ENCODE peak calls at places on chromosomes 16 and 17, in ten cellular contexts. J is fibroblast of pulmonary artery, Q is neural progenitor cell, U is BJ, C is prostate gland, A is cardiac muscle cell, E is fibroblast of lung, R is epithelial cell of esophagus, M is stomach, B is RWPE2. W is an unnamed sample.

GRCh38 chr16:80122155-80122554 is 418.6 kb upstream of the DYNLRB2 start:
- DNase-seq in J (peak), Q (no peak), U (peak), C (peak), A (peak), E (peak), R (no peak), M (no peak), B (no peak), W (no peak)

GRCh38 chr16:86783626-86784266 is 205.4 kb downstream of the FOXL1 start:
- DNase-seq in J (no peak), Q (no peak), U (no peak), C (peak), A (no peak), E (peak), R (peak), M (peak), B (no peak), W (no peak)

GRCh38 chr17:41992576-41992975 is 24.7 kb downstream of the DNAJC7 start:
- DNase-seq in J (no peak), Q (no peak), U (no peak), C (no peak), A (no peak), E (peak), R (no peak), M (no peak), B (no peak), W (no peak)

GRCh38 chr16:2777231-2777902 is at the start of gene ELOB:
- DNase-seq in J (peak), Q (peak), U (peak), C (peak), A (peak), E (peak), R (peak), M (peak), B (peak), W (peak)

GRCh38 chr16:82016268-82016667 is 5.0 kb upstream of the SDR42E1 start:
- DNase-seq in J (peak), Q (no peak), U (no peak), C (peak), A (peak), E (peak), R (peak), M (no peak), B (no peak), W (no peak)

GRCh38 chr17:15181333-15181732 is 83.8 kb downstream of the PMP22 start:
- DNase-seq in J (no peak), Q (no peak), U (no peak), C (no peak), A (no peak), E (no peak), R (no peak), M (no peak), B (no peak), W (no peak)

GRCh38 chr17:64214950-64215349 is 48.1 kb downstream of the TEX2 start:
- DNase-seq in J (no peak), Q (no peak), U (no peak), C (no peak), A (no peak), E (peak), R (peak), M (peak), B (no peak), W (no peak)

GRCh38 chr17:60158751-60159478 is 9.1 kb downstream of the CA4 start:
- DNase-seq in J (peak), Q (no peak), U (no peak), C (no peak), A (peak), E (no peak), R (no peak), M (no peak), B (no peak), W (no peak)

GRCh38 chr16:67437513-67437912 is 6.6 kb downstream of the HSD11B2 start:
- DNase-seq in J (no peak), Q (no peak), U (no peak), C (no peak), A (no peak), E (no peak), R (no peak), M (no peak), B (no peak), W (peak)

GRCh38 chr17:16417896-16418683 is 2.7 kb downstream of the TRPV2 start:
- DNase-seq in J (no peak), Q (no peak), U (no peak), C (no peak), A (peak), E (peak), R (no peak), M (no peak), B (no peak), W (no peak)

GRCh38 chr16:46573008-46573833 is 48.0 kb downstream of the SHCBP1 start:
- DNase-seq in J (peak), Q (no peak), U (peak), C (no peak), A (peak), E (peak), R (peak), M (no peak), B (peak), W (peak)

GRCh38 chr16:71440669-71441347 is 1.0 kb downstream of the TLE7 start:
- DNase-seq in J (no peak), Q (peak), U (no peak), C (no peak), A (no peak), E (no peak), R (no peak), M (no peak), B (no peak), W (peak)

GRCh38 chr17:83195330-83196087 is 116.1 kb downstream of the METRNL start:
- DNase-seq in J (peak), Q (no peak), U (no peak), C (peak), A (peak), E (peak), R (no peak), M (peak), B (peak), W (no peak)

GRCh38 chr16:20867585-20867984 is 32.6 kb downstream of the DCUN1D3 start:
- DNase-seq in J (peak), Q (no peak), U (no peak), C (no peak), A (peak), E (peak), R (peak), M (no peak), B (no peak), W (no peak)

GRCh38 chr16:11094075-11094593 is 149.8 kb downstream of the CLEC16A start:
- DNase-seq in J (peak), Q (no peak), U (no peak), C (no peak), A (peak), E (peak), R (peak), M (no peak), B (no peak), W (peak)

GRCh38 chr16:75621170-75621477 is 2.0 kb downstream of the ADAT1 start:
- DNase-seq in J (peak), Q (peak), U (peak), C (no peak), A (peak), E (peak), R (peak), M (no peak), B (no peak), W (no peak)

GRCh38 chr16:56815721-56816120 is 49.3 kb upstream of the SLC12A3 start:
- DNase-seq in J (no peak), Q (no peak), U (no peak), C (peak), A (no peak), E (no peak), R (no peak), M (no peak), B (no peak), W (no peak)

GRCh38 chr16:85348921-85349334 is 236.7 kb upstream of the CIBAR2 start:
- DNase-seq in J (no peak), Q (no peak), U (no peak), C (no peak), A (no peak), E (no peak), R (no peak), M (no peak), B (no peak), W (no peak)

GRCh38 chr16:593807-594206 is 3.9 kb downstream of the RAB40C start:
- DNase-seq in J (no peak), Q (no peak), U (no peak), C (no peak), A (no peak), E (no peak), R (no peak), M (no peak), B (no peak), W (no peak)

GRCh38 chr17:9643611-9644010 is 1.7 kb upstream of the USP43 start:
- DNase-seq in J (no peak), Q (no peak), U (no peak), C (no peak), A (no peak), E (peak), R (no peak), M (no peak), B (no peak), W (no peak)

GRCh38 chr17:9647014-9647413 is 1.7 kb downstream of the USP43 start:
- DNase-seq in J (no peak), Q (peak), U (no peak), C (peak), A (no peak), E (peak), R (peak), M (no peak), B (no peak), W (no peak)

GRCh38 chr17:9644910-9645751 is at the start of gene USP43:
- DNase-seq in J (no peak), Q (peak), U (no peak), C (peak), A (peak), E (peak), R (peak), M (peak), B (peak), W (peak)

GRCh38 chr17:9646556-9646905 is 1.2 kb downstream of the USP43 start:
- DNase-seq in J (no peak), Q (peak), U (no peak), C (no peak), A (no peak), E (no peak), R (peak), M (no peak), B (no peak), W (no peak)

GRCh38 chr17:9645858-9646555 is 690 bp downstream of the USP43 start:
- DNase-seq in J (no peak), Q (peak), U (no peak), C (peak), A (peak), E (peak), R (peak), M (peak), B (peak), W (peak)
- TF ChIP-seq CTCF in J (no peak), Q (peak), U (no peak), C (peak), A (no peak), E (no peak), R (no peak), M (no peak), B (peak), W (no peak)

GRCh38 chr16:16143941-16144340 is 79.4 kb downstream of the ABCC6 start:
- DNase-seq in J (no peak), Q (no peak), U (no peak), C (no peak), A (no peak), E (no peak), R (no peak), M (no peak), B (no peak), W (no peak)

GRCh38 chr16:16141784-16142396 is 81.4 kb downstream of the ABCC6 start:
- DNase-seq in J (no peak), Q (no peak), U (no peak), C (no peak), A (no peak), E (no peak), R (no peak), M (no peak), B (no peak), W (no peak)

GRCh38 chr16:16144416-16144815 is 78.9 kb downstream of the ABCC6 start:
- DNase-seq in J (no peak), Q (no peak), U (no peak), C (no peak), A (no peak), E (peak), R (peak), M (no peak), B (no peak), W (no peak)

GRCh38 chr16:16141141-16141540 is 82.2 kb downstream of the ABCC6 start:
- DNase-seq in J (no peak), Q (no peak), U (no peak), C (no peak), A (no peak), E (no peak), R (no peak), M (no peak), B (no peak), W (no peak)

DNA sequence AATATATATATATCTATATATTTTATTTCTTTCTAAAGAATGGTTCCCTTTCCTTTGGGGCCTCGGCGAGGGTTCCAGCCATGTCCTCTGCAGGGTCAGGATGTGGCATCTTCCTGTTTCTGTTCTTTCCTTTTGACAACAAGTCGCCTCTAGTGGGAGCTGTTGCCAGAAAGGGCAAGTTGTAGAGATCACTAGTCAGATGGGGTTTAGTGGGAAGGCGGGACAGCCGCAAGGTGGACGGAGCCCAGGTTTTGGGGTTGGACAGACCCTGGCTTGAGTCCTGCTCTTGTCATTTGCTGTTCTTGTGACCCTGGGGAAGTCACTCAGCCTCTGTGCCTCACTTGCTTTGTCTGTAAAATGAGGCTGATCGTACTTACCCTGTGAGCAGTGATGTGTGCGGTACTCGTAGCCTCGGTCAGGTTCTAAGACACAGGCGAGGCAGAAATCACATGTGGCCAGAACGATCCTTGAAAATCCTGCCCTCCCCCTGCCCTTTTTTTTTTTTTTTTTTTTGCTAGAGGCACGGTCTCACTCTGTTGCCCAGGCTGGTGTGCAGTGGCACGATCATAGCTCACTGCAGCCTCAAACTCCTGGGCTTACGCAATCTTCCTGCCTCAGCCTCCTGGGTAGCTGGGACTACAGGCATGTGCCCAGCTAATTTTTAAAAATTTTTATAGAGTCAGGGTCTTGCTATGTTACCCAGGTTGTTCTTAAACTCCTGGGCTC is 80.1 kb downstream of the ABCC6 start:
- DNase-seq in J (no peak), Q (peak), U (no peak), C (no peak), A (no peak), E (no peak), R (peak), M (no peak), B (no peak), W (peak)
- TF ChIP-seq CTCF in J (peak), Q (peak), U (peak), C (no peak), A (peak), E (peak), R (peak), M (no peak), B (peak), W (peak)

GRCh38 chr16:15782573-15783365 is 74.1 kb downstream of the MYH11 start:
- DNase-seq in J (no peak), Q (peak), U (no peak), C (no peak), A (no peak), E (peak), R (no peak), M (no peak), B (no peak), W (no peak)
- TF ChIP-seq CTCF in J (no peak), Q (peak), U (no peak), C (no peak), A (no peak), E (no peak), R (no peak), M (no peak), B (no peak), W (no peak)

GRCh38 chr16:18836702-18837101 is 35.4 kb upstream of the ARL6IP1 start:
- DNase-seq in J (no peak), Q (no peak), U (no peak), C (no peak), A (no peak), E (no peak), R (no peak), M (no peak), B (no peak), W (no peak)

GRCh38 chr16:18832613-18833012 is 31.3 kb upstream of the ARL6IP1 start:
- DNase-seq in J (no peak), Q (peak), U (no peak), C (no peak), A (no peak), E (no peak), R (no peak), M (no peak), B (no peak), W (no peak)

GRCh38 chr16:18834873-18835272 is 33.5 kb upstream of the ARL6IP1 start:
- DNase-seq in J (peak), Q (no peak), U (no peak), C (no peak), A (no peak), E (no peak), R (no peak), M (no peak), B (no peak), W (no peak)

GRCh38 chr16:18832021-18832420 is 30.7 kb upstream of the ARL6IP1 start:
- DNase-seq in J (no peak), Q (peak), U (no peak), C (no peak), A (no peak), E (no peak), R (no peak), M (no peak), B (no peak), W (no peak)

GRCh38 chr16:18833707-18834505 is 32.6 kb upstream of the ARL6IP1 start:
- DNase-seq in J (no peak), Q (no peak), U (no peak), C (no peak), A (no peak), E (no peak), R (no peak), M (no peak), B (no peak), W (no peak)
- TF ChIP-seq CTCF in J (no peak), Q (no peak), U (no peak), C (no peak), A (no peak), E (no peak), R (no peak), M (no peak), B (no peak), W (no peak)

GRCh38 chr17:7589891-7590611 is at the start of gene SOX15:
- DNase-seq in J (no peak), Q (peak), U (no peak), C (peak), A (no peak), E (peak), R (peak), M (no peak), B (peak), W (no peak)
- TF ChIP-seq CTCF in J (no peak), Q (no peak), U (no peak), C (no peak), A (no peak), E (no peak), R (no peak), M (no peak), B (no peak), W (no peak)

W was measured in activated CD8-positive, alpha-beta T cell treated with anti-CD3 and anti-CD28 coated beads for 36 hours.